ENCODE peak calls at places on chromosomes 13 and 19, in six cellular contexts. One of them, this sample, is unnamed. For H3K36me3, the result is how much of the 10 kb centered on the place peaks cover.

GRCh38 chr19:16025108-16026101 is 50.9 kb upstream of the TPM4 start:
- DNase-seq in adrenal gland: peak
- DNase-seq in spleen: peak
- DNase-seq in stomach: peak
- DNase-seq in ovary: no peak
- DNase-seq in heart left ventricle: peak
- DNase-seq in this sample: peak

GRCh38 chr13:91399189-91400093 is 1.0 kb downstream of the GPC5 start:
- DNase-seq in adrenal gland: no peak
- DNase-seq in spleen: no peak
- DNase-seq in stomach: no peak
- DNase-seq in ovary: no peak
- DNase-seq in heart left ventricle: peak
- DNase-seq in this sample: peak

GRCh38 chr13:33080962-33081655 is 64.9 kb downstream of the KL start:
- DNase-seq in adrenal gland: no peak
- DNase-seq in spleen: no peak
- DNase-seq in stomach: no peak
- DNase-seq in ovary: no peak
- DNase-seq in heart left ventricle: no peak
- DNase-seq in this sample: no peak

GRCh38 chr19:10074153-10074552 is 12.0 kb upstream of the SHFL start:
- DNase-seq in adrenal gland: no peak
- DNase-seq in spleen: no peak
- DNase-seq in stomach: no peak
- DNase-seq in ovary: no peak
- DNase-seq in heart left ventricle: no peak
- DNase-seq in this sample: no peak

GRCh38 chr13:29081697-29082440 is 261.7 kb downstream of the MTUS2 start:
- DNase-seq in adrenal gland: no peak
- DNase-seq in spleen: no peak
- DNase-seq in stomach: no peak
- DNase-seq in ovary: no peak
- DNase-seq in heart left ventricle: no peak
- DNase-seq in this sample: no peak

GRCh38 chr13:74003374-74003773 is 130.8 kb downstream of the KLF12 start:
- DNase-seq in adrenal gland: no peak
- DNase-seq in spleen: no peak
- DNase-seq in stomach: no peak
- DNase-seq in ovary: no peak
- DNase-seq in heart left ventricle: no peak
- DNase-seq in this sample: no peak

GRCh38 chr13:24615114-24615513 is 65.1 kb upstream of the ATP12A start:
- DNase-seq in adrenal gland: no peak
- DNase-seq in spleen: no peak
- DNase-seq in stomach: no peak
- DNase-seq in ovary: no peak
- DNase-seq in heart left ventricle: no peak
- DNase-seq in this sample: no peak

GRCh38 chr13:89163081-89163480 is 1491.9 kb downstream of the SLITRK5 start:
- DNase-seq in adrenal gland: no peak
- DNase-seq in spleen: no peak
- DNase-seq in stomach: no peak
- DNase-seq in ovary: no peak
- DNase-seq in heart left ventricle: no peak
- DNase-seq in this sample: peak

GRCh38 chr19:29855771-29856510 is 44.1 kb downstream of the CCNE1 start:
- DNase-seq in adrenal gland: no peak
- DNase-seq in spleen: no peak
- DNase-seq in stomach: no peak
- DNase-seq in ovary: no peak
- DNase-seq in heart left ventricle: no peak
- DNase-seq in this sample: no peak

GRCh38 chr19:38684078-38684861 is 36.8 kb downstream of the ACTN4 start:
- DNase-seq in adrenal gland: peak
- DNase-seq in spleen: no peak
- DNase-seq in stomach: peak
- DNase-seq in ovary: peak
- DNase-seq in heart left ventricle: no peak
- DNase-seq in this sample: no peak

GRCh38 chr13:103312467-103312866 is 246.2 kb upstream of the SLC10A2 start:
- DNase-seq in adrenal gland: no peak
- DNase-seq in spleen: no peak
- DNase-seq in stomach: no peak
- DNase-seq in ovary: no peak
- DNase-seq in heart left ventricle: no peak
- DNase-seq in this sample: no peak

GRCh38 chr19:485583-486236 is 10.6 kb upstream of the MADCAM1 start:
- DNase-seq in adrenal gland: peak
- DNase-seq in spleen: no peak
- DNase-seq in stomach: no peak
- DNase-seq in ovary: no peak
- DNase-seq in heart left ventricle: no peak
- DNase-seq in this sample: peak

GRCh38 chr19:291561-292280 is 518 bp upstream of the PLPP2 start:
- DNase-seq in adrenal gland: no peak
- DNase-seq in spleen: no peak
- DNase-seq in stomach: peak
- DNase-seq in ovary: no peak
- DNase-seq in heart left ventricle: peak
- DNase-seq in this sample: no peak

GRCh38 chr13:81140675-81141074 is 799.7 kb upstream of the SPRY2 start:
- DNase-seq in adrenal gland: no peak
- DNase-seq in spleen: no peak
- DNase-seq in stomach: no peak
- DNase-seq in ovary: no peak
- DNase-seq in heart left ventricle: no peak
- DNase-seq in this sample: no peak

GRCh38 chr13:111202745-111203144 is 87.6 kb downstream of the ARHGEF7 start:
- DNase-seq in adrenal gland: no peak
- DNase-seq in spleen: no peak
- DNase-seq in stomach: no peak
- DNase-seq in ovary: no peak
- DNase-seq in heart left ventricle: no peak
- DNase-seq in this sample: peak

GRCh38 chr19:33660426-33661160 is 38.8 kb downstream of the CHST8 start:
- DNase-seq in adrenal gland: no peak
- DNase-seq in spleen: no peak
- DNase-seq in stomach: no peak
- DNase-seq in ovary: no peak
- DNase-seq in heart left ventricle: no peak
- DNase-seq in this sample: no peak
- H3K4me3 ChIP-seq in adrenal gland: no peak
- H3K4me3 ChIP-seq in spleen: no peak
- H3K4me3 ChIP-seq in stomach: no peak
- H3K4me3 ChIP-seq in ovary: no peak
- H3K4me3 ChIP-seq in heart left ventricle: no peak
- H3K4me3 ChIP-seq in this sample: no peak

GRCh38 chr19:7981199-7981598 is 24.2 kb downstream of the ELAVL1 start:
- DNase-seq in adrenal gland: no peak
- DNase-seq in spleen: peak
- DNase-seq in stomach: no peak
- DNase-seq in ovary: no peak
- DNase-seq in heart left ventricle: no peak
- DNase-seq in this sample: no peak
- H3K36me3 ChIP-seq in adrenal gland: half or more
- H3K36me3 ChIP-seq in spleen: half or more
- H3K36me3 ChIP-seq in stomach: half or more
- H3K36me3 ChIP-seq in ovary: under half
- H3K36me3 ChIP-seq in heart left ventricle: half or more
- H3K36me3 ChIP-seq in this sample: under half

DNA sequence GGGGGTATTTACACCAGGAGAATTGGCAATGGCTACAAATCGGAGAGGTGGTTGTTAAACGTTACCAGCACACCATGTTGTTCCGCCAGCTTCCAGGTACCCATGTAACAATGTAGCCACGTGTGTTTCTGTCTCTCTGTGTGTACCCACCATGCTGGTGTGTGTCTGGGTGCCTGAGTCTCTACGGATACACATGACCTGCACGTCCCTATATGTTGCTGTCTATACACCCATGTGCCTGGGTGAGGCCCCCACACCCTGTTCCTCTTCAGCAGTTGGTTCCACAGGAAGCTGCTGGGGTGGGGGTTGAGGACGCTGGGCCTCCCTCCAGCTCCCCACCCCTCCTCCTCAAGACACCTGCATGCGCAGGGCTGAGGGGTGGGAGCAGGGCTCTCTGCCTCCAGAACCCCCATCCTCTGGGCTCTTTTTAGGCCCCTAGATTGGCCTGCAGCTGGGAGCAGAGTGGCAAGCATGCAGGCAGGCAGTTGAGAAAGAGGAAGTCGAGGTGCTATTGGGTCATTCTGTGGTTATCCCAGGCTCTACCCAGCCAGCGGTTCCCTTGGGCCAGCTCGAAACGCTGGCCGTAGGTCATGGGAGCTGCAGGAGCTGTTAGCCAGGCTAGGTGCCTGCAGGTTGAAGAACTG is at the start of gene ARHGEF18:
- DNase-seq in adrenal gland: no peak
- DNase-seq in spleen: peak
- DNase-seq in stomach: no peak
- DNase-seq in ovary: no peak
- DNase-seq in heart left ventricle: peak
- DNase-seq in this sample: no peak
- TF ChIP-seq POLR2A in adrenal gland: no peak
- TF ChIP-seq POLR2A in spleen: peak
- TF ChIP-seq POLR2A in stomach: no peak
- TF ChIP-seq POLR2A in ovary: no peak
- TF ChIP-seq POLR2A in heart left ventricle: no peak
- TF ChIP-seq POLR2A in this sample: no peak

GRCh38 chr19:1568320-1569019 is at the start of gene MEX3D:
- DNase-seq in adrenal gland: peak
- DNase-seq in spleen: peak
- DNase-seq in stomach: peak
- DNase-seq in ovary: peak
- DNase-seq in heart left ventricle: peak
- DNase-seq in this sample: peak
- H3K4me3 ChIP-seq in adrenal gland: no peak
- H3K4me3 ChIP-seq in spleen: peak
- H3K4me3 ChIP-seq in stomach: peak
- H3K4me3 ChIP-seq in ovary: peak
- H3K4me3 ChIP-seq in heart left ventricle: peak
- H3K4me3 ChIP-seq in this sample: peak

GRCh38 chr19:50377517-50377916 is 1.3 kb downstream of the NR1H2 start:
- DNase-seq in adrenal gland: no peak
- DNase-seq in spleen: peak
- DNase-seq in stomach: no peak
- DNase-seq in ovary: no peak
- DNase-seq in heart left ventricle: no peak
- DNase-seq in this sample: no peak

GRCh38 chr19:50380137-50380536 is 3.9 kb downstream of the NR1H2 start:
- DNase-seq in adrenal gland: no peak
- DNase-seq in spleen: peak
- DNase-seq in stomach: no peak
- DNase-seq in ovary: no peak
- DNase-seq in heart left ventricle: no peak
- DNase-seq in this sample: no peak

GRCh38 chr19:50379602-50380001 is 3.3 kb downstream of the NR1H2 start:
- DNase-seq in adrenal gland: no peak
- DNase-seq in spleen: peak
- DNase-seq in stomach: no peak
- DNase-seq in ovary: no peak
- DNase-seq in heart left ventricle: no peak
- DNase-seq in this sample: no peak

GRCh38 chr19:50378169-50378862 is 2.1 kb downstream of the NR1H2 start:
- DNase-seq in adrenal gland: no peak
- DNase-seq in spleen: peak
- DNase-seq in stomach: no peak
- DNase-seq in ovary: no peak
- DNase-seq in heart left ventricle: no peak
- DNase-seq in this sample: no peak

DNA sequence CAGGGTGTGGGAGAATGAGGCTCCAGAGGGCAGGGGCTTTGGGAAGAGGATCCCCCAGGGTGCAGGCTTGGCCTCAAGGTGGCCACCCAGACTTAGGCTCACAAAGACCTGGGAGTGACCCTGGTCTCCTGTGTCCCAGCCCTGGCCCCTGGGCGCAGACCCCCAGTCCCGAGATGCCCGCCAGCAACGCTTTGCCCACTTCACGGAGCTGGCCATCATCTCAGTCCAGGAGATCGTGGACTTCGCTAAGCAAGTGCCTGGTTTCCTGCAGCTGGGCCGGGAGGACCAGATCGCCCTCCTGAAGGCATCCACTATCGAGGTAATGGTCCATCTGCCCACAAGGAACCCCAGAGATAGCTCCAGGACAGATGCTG is 2.6 kb downstream of the NR1H2 start:
- DNase-seq in adrenal gland: no peak
- DNase-seq in spleen: peak
- DNase-seq in stomach: no peak
- DNase-seq in ovary: no peak
- DNase-seq in heart left ventricle: no peak
- DNase-seq in this sample: no peak
- H3K36me3 ChIP-seq in adrenal gland: half or more
- H3K36me3 ChIP-seq in spleen: half or more
- H3K36me3 ChIP-seq in stomach: half or more
- H3K36me3 ChIP-seq in ovary: under half
- H3K36me3 ChIP-seq in heart left ventricle: half or more
- H3K36me3 ChIP-seq in this sample: under half

GRCh38 chr13:34772206-34772605 is 169.9 kb upstream of the NBEA start:
- DNase-seq in adrenal gland: no peak
- DNase-seq in spleen: no peak
- DNase-seq in stomach: no peak
- DNase-seq in ovary: no peak
- DNase-seq in heart left ventricle: no peak
- DNase-seq in this sample: no peak
- TF ChIP-seq POLR2A in adrenal gland: no peak
- TF ChIP-seq POLR2A in spleen: no peak
- TF ChIP-seq POLR2A in stomach: no peak
- TF ChIP-seq POLR2A in ovary: no peak
- TF ChIP-seq POLR2A in heart left ventricle: no peak
- TF ChIP-seq POLR2A in this sample: no peak

DNA sequence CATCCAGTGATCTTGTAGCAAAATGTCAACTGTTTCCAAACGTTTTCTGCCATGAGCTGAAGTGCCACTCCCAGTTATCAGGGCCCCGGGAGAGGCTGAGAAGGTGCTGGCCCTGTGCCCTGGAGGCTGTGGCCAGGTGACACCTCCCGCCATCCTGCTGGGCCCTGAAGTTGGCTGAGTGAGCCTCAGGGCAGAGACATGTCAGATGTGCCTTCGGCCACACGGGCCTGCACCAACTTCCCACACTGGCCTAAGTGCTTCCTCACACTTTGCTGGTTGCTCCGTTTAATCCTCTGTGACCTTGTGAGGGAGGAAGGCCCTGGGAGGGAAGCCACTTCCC is 4.8 kb downstream of the ADPRHL1 start:
- DNase-seq in adrenal gland: peak
- DNase-seq in spleen: no peak
- DNase-seq in stomach: peak
- DNase-seq in ovary: peak
- DNase-seq in heart left ventricle: no peak
- DNase-seq in this sample: peak
- H3K4me3 ChIP-seq in adrenal gland: no peak
- H3K4me3 ChIP-seq in spleen: peak
- H3K4me3 ChIP-seq in stomach: peak
- H3K4me3 ChIP-seq in ovary: peak
- H3K4me3 ChIP-seq in heart left ventricle: peak
- H3K4me3 ChIP-seq in this sample: peak

GRCh38 chr19:19305066-19305465 is 15.2 kb downstream of the SUGP1 start:
- DNase-seq in adrenal gland: no peak
- DNase-seq in spleen: no peak
- DNase-seq in stomach: no peak
- DNase-seq in ovary: no peak
- DNase-seq in heart left ventricle: no peak
- DNase-seq in this sample: no peak
- H3K36me3 ChIP-seq in adrenal gland: half or more
- H3K36me3 ChIP-seq in spleen: half or more
- H3K36me3 ChIP-seq in stomach: half or more
- H3K36me3 ChIP-seq in ovary: under half
- H3K36me3 ChIP-seq in heart left ventricle: half or more
- H3K36me3 ChIP-seq in this sample: under half

This sample was measured in testis.